ENCODE peak calls at places on chromosomes 3 and 15, in four cellular contexts. J is H7, P is stomach, U is K562. C is an unnamed sample. For H3K27me3, the result is how much of the 10 kb centered on the place peaks cover.

GRCh38 chr3:27452368-27453090 is 31.7 kb downstream of the SLC4A7 start:
- DNase-seq in U (no peak), J (no peak), P (no peak), C (no peak)

GRCh38 chr3:40079203-40079844 is 230.2 kb upstream of the EIF1B start:
- DNase-seq in P (no peak), J (no peak), U (no peak), C (no peak)

GRCh38 chr3:146065573-146066006 is 95.4 kb downstream of the PLOD2 start:
- DNase-seq in P (no peak), J (no peak), U (peak), C (peak)

GRCh38 chr3:122233109-122233952 is 49.9 kb downstream of the CASR start:
- DNase-seq in J (no peak), U (no peak), P (no peak), C (no peak)

GRCh38 chr3:62529230-62529629 is 155.9 kb upstream of the FEZF2 start:
- DNase-seq in U (peak), J (peak), P (peak), C (peak)

GRCh38 chr15:96356494-96357455 is 26.3 kb downstream of the NR2F2 start:
- DNase-seq in P (peak), J (peak), U (peak), C (peak)

GRCh38 chr3:179416681-179417080 is 34.6 kb downstream of the GNB4 start:
- DNase-seq in P (no peak), J (no peak), U (no peak), C (no peak)

GRCh38 chr15:35298509-35298908 is 213.4 kb upstream of the NANOGP8 start:
- DNase-seq in J (no peak), P (no peak), U (no peak), C (no peak)

GRCh38 chr3:119310052-119310451 is 15.9 kb downstream of the ARHGAP31 start:
- DNase-seq in P (no peak), J (peak), U (no peak), C (no peak)

GRCh38 chr15:69898243-69898642 is 199.5 kb downstream of the TLE3 start:
- DNase-seq in P (no peak), U (no peak), J (no peak), C (no peak)

GRCh38 chr3:188567478-188568195 is 413.7 kb downstream of the LPP start:
- DNase-seq in J (no peak), P (no peak), U (no peak), C (no peak)

GRCh38 chr3:156149781-156150375 is 29.5 kb downstream of the KCNAB1 start:
- DNase-seq in P (no peak), J (no peak), U (no peak), C (no peak)

GRCh38 chr3:1969269-1969668 is 129.4 kb upstream of the CNTN4 start:
- DNase-seq in J (no peak), P (no peak), U (no peak), C (no peak)

GRCh38 chr3:120198305-120198878 is 86.6 kb downstream of the GPR156 start:
- DNase-seq in J (no peak), U (no peak), P (no peak), C (no peak)

GRCh38 chr3:188578579-188579363 is 424.8 kb downstream of the LPP start:
- DNase-seq in U (no peak), P (no peak), J (no peak), C (peak)

GRCh38 chr15:36053746-36054145 is 507.8 kb upstream of the DPH6 start:
- DNase-seq in J (no peak), P (no peak), U (no peak), C (no peak)

GRCh38 chr3:175274474-175275218 is 415.5 kb downstream of the NAALADL2 start:
- DNase-seq in U (no peak), P (no peak), J (no peak), C (no peak)
- H3K27me3 ChIP-seq in U (under half), P (under half), J (under half), C (under half)

GRCh38 chr15:88606437-88606794 is 14.7 kb upstream of the AEN start:
- DNase-seq in J (peak), U (no peak), P (no peak), C (no peak)
- H3K27me3 ChIP-seq in J (under half), U (under half), P (half or more), C (under half)

DNA sequence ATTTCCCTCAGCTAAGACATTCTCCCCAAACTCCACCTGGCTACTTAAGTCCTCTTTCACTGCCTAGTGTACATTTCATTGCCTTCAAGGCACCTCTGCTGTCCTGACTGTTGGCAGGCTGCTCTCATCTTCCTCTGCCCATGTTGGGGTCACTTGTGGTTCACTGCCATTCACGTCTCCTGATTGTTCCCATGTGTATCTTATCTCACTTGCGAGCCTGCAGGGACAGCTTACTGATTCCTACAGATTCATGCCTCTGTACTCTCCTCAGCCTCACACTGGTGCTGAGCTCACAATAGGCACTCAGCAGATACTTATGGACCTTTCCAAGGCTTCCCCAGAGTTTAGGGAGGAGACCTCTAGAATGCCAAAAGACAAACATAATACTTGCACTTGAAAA is 28.8 kb upstream of the ANP32A start:
- DNase-seq in U (no peak), J (no peak), P (no peak), C (no peak)
- H3K27me3 ChIP-seq in U (under half), J (under half), P (under half), C (under half)

DNA sequence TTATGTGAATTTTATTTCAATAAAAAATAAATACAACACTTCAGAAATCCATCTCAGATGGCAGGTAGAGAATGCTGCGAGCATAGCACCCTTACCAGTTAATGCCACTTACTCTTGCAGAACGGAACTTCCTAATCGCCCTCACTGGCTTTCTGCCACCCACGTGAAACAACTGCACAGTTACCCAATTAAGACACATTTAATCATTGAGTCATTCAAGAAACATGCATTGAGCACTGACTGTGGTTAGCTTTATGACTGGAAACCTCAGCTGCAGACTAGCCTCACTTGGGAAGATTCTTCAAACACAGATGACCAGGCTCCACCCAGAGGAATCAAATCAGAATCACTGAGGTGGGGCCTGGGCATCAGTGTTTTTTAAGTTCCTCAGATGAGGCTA is 5.6 kb upstream of the MFGE8 start:
- DNase-seq in U (no peak), J (no peak), P (peak), C (no peak)
- H3K27me3 ChIP-seq in U (under half), J (under half), P (under half), C (under half)

GRCh38 chr3:134793562-134793961 is 1.5 kb upstream of the EPHB1 start:
- DNase-seq in P (no peak), U (no peak), J (no peak), C (no peak)
- H3K27me3 ChIP-seq in P (under half), U (under half), J (under half), C (half or more)

DNA sequence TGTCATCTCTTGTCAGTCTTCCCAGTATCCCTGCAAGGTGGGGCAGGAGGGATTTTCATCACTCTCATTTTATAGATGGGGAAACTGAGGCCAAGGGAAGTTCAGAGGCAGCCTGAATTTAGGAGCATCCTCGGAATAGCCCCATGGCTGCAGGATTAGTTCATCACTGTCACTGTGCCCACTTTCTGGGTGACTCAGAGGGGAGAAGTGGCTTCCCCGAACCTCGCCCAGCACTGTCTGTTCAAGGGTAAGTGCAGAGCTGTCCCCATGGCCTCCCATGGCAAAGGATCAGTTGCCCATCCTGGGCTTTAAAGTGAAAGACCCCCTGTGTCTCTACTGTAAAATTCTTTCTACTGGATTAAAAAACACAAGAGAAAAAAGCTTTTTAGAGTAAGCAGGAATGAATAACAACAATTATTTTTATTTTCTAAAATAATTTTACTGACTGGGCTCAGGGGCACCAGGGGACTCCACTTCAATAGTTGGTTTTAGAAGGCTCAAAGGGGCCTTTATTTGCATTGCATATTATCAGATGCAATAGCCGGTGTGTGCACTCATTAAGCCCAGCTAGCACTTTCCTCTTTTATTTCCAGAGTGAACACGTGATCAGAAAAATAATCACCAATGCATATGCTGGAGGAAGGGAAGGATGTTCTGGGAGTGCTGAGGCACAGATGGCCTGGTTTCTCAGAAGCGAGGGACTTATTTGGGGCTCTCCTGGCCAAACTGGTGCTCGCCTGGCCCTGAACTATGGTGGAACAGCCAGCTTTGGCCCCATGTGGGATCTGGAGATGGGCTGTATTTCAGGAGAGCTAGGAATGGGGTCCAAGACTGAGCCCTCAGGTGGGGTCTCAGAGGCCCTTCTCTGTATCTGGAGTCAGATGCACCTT is 60.2 kb upstream of the SEC13 start:
- DNase-seq in J (no peak), U (no peak), P (no peak), C (no peak)
- H3K27me3 ChIP-seq in J (under half), U (under half), P (under half), C (under half)

GRCh38 chr3:86985427-86985826 is 5.5 kb downstream of the VGLL3 start:
- DNase-seq in U (no peak), P (no peak), J (no peak), C (no peak)

GRCh38 chr3:86988986-86989385 is 2.0 kb downstream of the VGLL3 start:
- DNase-seq in P (no peak), U (no peak), J (no peak), C (no peak)

GRCh38 chr3:86987421-86987715 is 3.6 kb downstream of the VGLL3 start:
- DNase-seq in P (no peak), U (no peak), J (no peak), C (no peak)

GRCh38 chr3:86988235-86988634 is 2.7 kb downstream of the VGLL3 start:
- DNase-seq in P (no peak), U (no peak), J (no peak), C (no peak)

GRCh38 chr3:86986666-86987420 is 4.1 kb downstream of the VGLL3 start:
- DNase-seq in P (no peak), U (no peak), J (no peak), C (no peak)
- H3K27me3 ChIP-seq in P (under half), U (under half), J (under half), C (half or more)